ENCODE peak calls at places on chromosomes 7 and 10, in four cellular contexts. B is effector memory CD4-positive, alpha-beta T cell; L is CD8-positive, alpha-beta T cell; Z is pancreas. X is an unnamed sample. For H3K4me1, the result is how much of the 10 kb centered on the place peaks cover.

GRCh38 chr10:90317172-90317571 is 540.7 kb downstream of the HTR7 start:
- DNase-seq in B (no peak), L (no peak), Z (no peak), X (no peak)

GRCh38 chr7:2510909-2511768 is 8.4 kb upstream of the LFNG start:
- DNase-seq in B (peak), L (peak), Z (peak), X (no peak)

GRCh38 chr10:35300063-35300699 is 36.1 kb upstream of the CCNY start:
- DNase-seq in B (no peak), L (no peak), Z (no peak), X (no peak)

GRCh38 chr7:118525020-118525419 is 300.5 kb downstream of the ANKRD7 start:
- DNase-seq in B (no peak), L (no peak), Z (no peak), X (no peak)

GRCh38 chr10:43407148-43407575 is 1.8 kb downstream of the HNRNPF start:
- DNase-seq in B (peak), L (peak), Z (peak), X (peak)

GRCh38 chr10:17544465-17544864 is 72.7 kb downstream of the HACD1 start:
- DNase-seq in B (no peak), L (no peak), Z (no peak), X (no peak)

GRCh38 chr10:119803264-119803663 is 69.4 kb downstream of the MCMBP start:
- DNase-seq in B (no peak), L (no peak), Z (no peak), X (no peak)

GRCh38 chr7:155769701-155770100 is 42.6 kb downstream of the SHH start:
- DNase-seq in B (no peak), L (no peak), Z (no peak), X (no peak)

GRCh38 chr7:1310936-1311335 is 78.3 kb downstream of the UNCX start:
- DNase-seq in B (no peak), L (no peak), Z (no peak), X (no peak)

GRCh38 chr10:35707642-35708425 is 65.7 kb upstream of the FZD8 start:
- DNase-seq in B (no peak), L (no peak), Z (no peak), X (no peak)

GRCh38 chr10:31961264-31961663 is 32.6 kb upstream of the ARHGAP12 start:
- DNase-seq in B (no peak), L (no peak), Z (no peak), X (no peak)

GRCh38 chr10:77809336-77809735 is 117.2 kb downstream of the DLG5 start:
- DNase-seq in B (no peak), L (no peak), Z (no peak), X (no peak)

GRCh38 chr10:43409385-43410109 is 561 bp upstream of the HNRNPF start:
- DNase-seq in B (peak), L (peak), Z (peak), X (peak)

GRCh38 chr7:14275346-14275745 is 285.9 kb upstream of the ETV1 start:
- DNase-seq in B (no peak), L (no peak), Z (no peak), X (no peak)

GRCh38 chr7:5414876-5415275 is 8.8 kb downstream of the TNRC18 start:
- DNase-seq in B (no peak), L (no peak), Z (no peak), X (no peak)

GRCh38 chr10:122276611-122277205 is 5.6 kb downstream of the BTBD16 start:
- DNase-seq in B (no peak), L (no peak), Z (no peak), X (no peak)

GRCh38 chr10:11476035-11476434 is 135.4 kb downstream of the USP6NL start:
- DNase-seq in B (no peak), L (no peak), Z (no peak), X (no peak)

GRCh38 chr7:22005151-22005550 is 59.5 kb upstream of the CDCA7L start:
- DNase-seq in B (no peak), L (no peak), Z (no peak), X (no peak)

GRCh38 chr10:111600772-111601171 is 523.9 kb downstream of the ADRA2A start:
- DNase-seq in B (no peak), L (no peak), Z (peak), X (no peak)

GRCh38 chr7:31432831-31433340 is 81.0 kb upstream of the ITPRID1 start:
- DNase-seq in B (no peak), L (no peak), Z (no peak), X (no peak)

GRCh38 chr10:37701781-37702493 is 155.5 kb downstream of the ZNF248 start:
- DNase-seq in B (no peak), L (no peak), Z (no peak), X (no peak)

GRCh38 chr10:109274681-109275080 is 648.6 kb downstream of the XPNPEP1 start:
- DNase-seq in B (no peak), L (no peak), Z (no peak), X (no peak)

DNA sequence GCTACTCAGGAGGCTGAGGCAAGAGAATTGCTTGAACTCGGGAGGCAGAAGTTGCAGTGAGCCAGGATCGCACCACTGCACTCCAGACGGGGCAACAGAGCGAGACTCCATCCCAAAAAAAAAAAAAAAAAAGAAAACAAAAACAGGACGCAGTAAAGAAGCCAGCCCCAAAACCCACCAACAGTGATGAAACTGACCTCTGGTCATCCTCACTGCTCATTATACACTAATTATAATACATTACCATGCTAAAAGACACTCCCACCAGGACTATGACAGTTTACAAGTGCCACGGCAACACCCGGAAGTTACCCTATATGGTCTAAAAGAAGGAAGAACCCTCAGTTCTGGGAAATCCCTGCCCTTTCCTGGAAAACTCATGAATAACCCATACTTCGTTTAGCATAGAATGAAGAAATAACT is 40.0 kb upstream of the EIF4H start:
- DNase-seq in B (no peak), L (no peak), Z (no peak), X (peak)
- H3K4me1 ChIP-seq in B (under half), L (under half), Z (under half), X (under half)

GRCh38 chr10:95413608-95414007 is 122.8 kb upstream of the PDLIM1 start:
- DNase-seq in B (no peak), L (no peak), Z (no peak), X (no peak)

GRCh38 chr10:95415631-95416031 is 124.8 kb upstream of the PDLIM1 start:
- DNase-seq in B (no peak), L (no peak), Z (no peak), X (no peak)

GRCh38 chr10:95416270-95416669 is 125.5 kb upstream of the PDLIM1 start:
- DNase-seq in B (no peak), L (no peak), Z (no peak), X (no peak)

GRCh38 chr10:95414844-95415545 is 124.2 kb upstream of the PDLIM1 start:
- DNase-seq in B (no peak), L (no peak), Z (no peak), X (no peak)

GRCh38 chr10:95414016-95414830 is 123.4 kb upstream of the PDLIM1 start:
- DNase-seq in B (no peak), L (no peak), Z (no peak), X (no peak)
- H3K4me1 ChIP-seq in B (under half), L (under half), Z (under half), X (under half)

GRCh38 chr7:125481323-125481722 is 551.7 kb upstream of the POT1 start:
- DNase-seq in B (no peak), L (no peak), Z (no peak), X (no peak)
- H3K4me1 ChIP-seq in B (under half), L (under half), Z (under half), X (under half)

GRCh38 chr10:130078120-130078519 is 32.5 kb downstream of the C10orf143 start:
- DNase-seq in B (no peak), L (no peak), Z (no peak), X (no peak)

GRCh38 chr10:130074639-130075038 is 36.0 kb downstream of the C10orf143 start:
- DNase-seq in B (no peak), L (no peak), Z (no peak), X (no peak)

GRCh38 chr10:130079614-130080460 is 30.8 kb downstream of the C10orf143 start:
- DNase-seq in B (no peak), L (no peak), Z (no peak), X (no peak)

GRCh38 chr10:130073912-130074311 is 36.7 kb downstream of the C10orf143 start:
- DNase-seq in B (no peak), L (no peak), Z (no peak), X (no peak)

DNA sequence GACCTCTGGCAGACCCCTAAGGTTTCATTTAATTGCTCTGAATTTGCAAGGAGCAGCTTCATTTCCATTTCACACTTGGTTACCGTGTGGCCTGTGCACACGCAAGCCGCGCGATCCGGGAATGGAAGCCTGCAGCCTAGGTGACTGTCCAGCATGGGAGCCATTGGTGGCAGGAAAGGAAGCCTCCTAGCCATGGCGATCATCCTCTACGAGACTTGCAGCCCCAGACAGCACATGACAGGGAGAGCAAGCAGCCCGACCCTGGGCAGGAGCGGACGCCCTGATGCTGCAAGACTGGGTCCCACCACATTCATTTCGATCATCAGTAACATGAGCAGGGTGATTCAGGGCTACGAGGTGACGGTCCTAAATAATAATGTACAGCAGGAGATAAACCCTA is 33.9 kb downstream of the C10orf143 start:
- DNase-seq in B (no peak), L (no peak), Z (no peak), X (no peak)
- H3K4me1 ChIP-seq in B (under half), L (under half), Z (under half), X (under half)

GRCh38 chr7:77543910-77544309 is 6.8 kb downstream of the PTPN12 start:
- DNase-seq in B (no peak), L (no peak), Z (no peak), X (no peak)

GRCh38 chr7:77542895-77543294 is 5.8 kb downstream of the PTPN12 start:
- DNase-seq in B (no peak), L (no peak), Z (no peak), X (no peak)

GRCh38 chr7:77548222-77548621 is 11.1 kb downstream of the PTPN12 start:
- DNase-seq in B (no peak), L (no peak), Z (no peak), X (no peak)

GRCh38 chr7:77542399-77542798 is 5.3 kb downstream of the PTPN12 start:
- DNase-seq in B (no peak), L (no peak), Z (no peak), X (no peak)

GRCh38 chr7:77544523-77544922 is 7.4 kb downstream of the PTPN12 start:
- DNase-seq in B (no peak), L (no peak), Z (no peak), X (no peak)
- H3K4me1 ChIP-seq in B (under half), L (under half), Z (under half), X (half or more)

GRCh38 chr10:127194598-127194997 is 1.8 kb downstream of the INSYN2A start:
- DNase-seq in B (no peak), L (no peak), Z (no peak), X (no peak)
- H3K4me1 ChIP-seq in B (under half), L (under half), Z (under half), X (under half)

GRCh38 chr7:105934577-105935185 is 28.4 kb upstream of the CDHR3 start:
- DNase-seq in B (no peak), L (no peak), Z (peak), X (peak)
- H3K4me1 ChIP-seq in B (under half), L (under half), Z (under half), X (under half)

GRCh38 chr10:132565516-132566209 is 28.1 kb downstream of the INPP5A start:
- DNase-seq in B (no peak), L (no peak), Z (peak), X (no peak)
- H3K4me1 ChIP-seq in B (under half), L (under half), Z (under half), X (under half)

GRCh38 chr7:101874028-101874427 is 56.6 kb downstream of the CUX1 start:
- DNase-seq in B (no peak), L (no peak), Z (no peak), X (no peak)

GRCh38 chr7:101877882-101878591 is 60.6 kb downstream of the CUX1 start:
- DNase-seq in B (no peak), L (no peak), Z (no peak), X (no peak)

GRCh38 chr7:101878938-101879337 is 61.5 kb downstream of the CUX1 start:
- DNase-seq in B (no peak), L (no peak), Z (no peak), X (no peak)

GRCh38 chr7:101871351-101871750 is 53.9 kb downstream of the CUX1 start:
- DNase-seq in B (no peak), L (no peak), Z (no peak), X (no peak)

DNA sequence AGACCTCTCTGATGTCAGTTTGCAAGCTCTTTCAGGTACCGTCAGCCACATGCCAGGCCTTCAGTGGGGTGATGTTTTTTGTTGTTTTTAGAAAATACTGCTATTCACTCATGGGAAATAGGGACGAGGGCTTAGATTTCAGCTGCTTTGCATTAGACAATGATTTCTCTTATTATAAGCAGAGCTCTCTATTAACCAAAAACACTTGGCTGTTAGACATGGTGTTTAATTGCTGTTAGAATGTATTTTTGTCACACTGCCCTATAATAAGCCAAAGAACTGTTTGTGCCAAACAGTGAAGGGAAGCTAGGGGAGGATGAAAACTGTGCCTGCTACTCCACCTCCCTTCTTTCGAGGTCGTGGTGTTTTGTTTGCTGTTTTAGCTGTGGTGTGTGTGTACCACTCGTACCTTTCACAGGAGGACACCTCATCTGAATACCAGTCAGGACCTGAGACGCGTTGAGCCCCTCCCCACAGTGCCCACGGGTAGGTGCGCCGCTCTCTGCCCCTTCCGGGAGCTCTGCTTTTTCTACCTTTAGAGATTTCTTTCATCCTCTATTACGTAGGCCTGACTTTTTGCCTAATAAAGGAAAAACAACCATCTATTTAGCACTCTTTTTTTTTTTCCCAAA is 57.9 kb downstream of the CUX1 start:
- DNase-seq in B (no peak), L (no peak), Z (no peak), X (no peak)
- H3K4me1 ChIP-seq in B (under half), L (under half), Z (under half), X (under half)

DNA sequence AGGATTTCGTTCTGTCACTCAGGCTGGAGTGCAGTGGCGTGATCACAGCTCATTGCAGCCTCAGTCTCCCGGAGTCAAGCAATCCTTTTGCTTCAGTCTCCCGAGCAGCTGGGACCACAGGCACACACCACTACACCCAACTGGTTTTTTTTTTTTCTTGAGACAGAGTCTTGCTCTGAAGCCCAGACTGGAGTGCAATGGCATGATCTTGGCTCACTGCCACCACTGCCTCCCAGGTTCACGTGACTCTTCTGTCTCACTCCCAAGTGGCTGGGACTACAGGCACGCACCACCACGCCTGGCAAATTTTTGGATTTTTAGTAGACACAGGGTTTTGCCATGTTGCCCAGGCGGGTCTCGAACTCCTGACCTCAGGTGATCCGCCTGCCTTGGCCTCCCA is 6.1 kb upstream of the ACTL6B start:
- DNase-seq in B (no peak), L (no peak), Z (peak), X (no peak)
- H3K4me1 ChIP-seq in B (under half), L (under half), Z (under half), X (under half)